ENCODE peak calls at places on chromosomes 5 and 9, in seven cellular contexts. One of them, this sample, is unnamed.

GRCh38 chr5:154145268-154145667 is 45.3 kb upstream of the GALNT10 start:
- DNase-seq in T-helper 9 cell: no peak
- DNase-seq in cerebellar cortex: no peak
- DNase-seq in GM23248: no peak
- DNase-seq in natural killer cell treated with Interleukin-12 subunit alpha and Interleukin-12 subunit beta and Interleukin-15 and Interleukin-18, amount 100 ng/mL, for 72 hours: no peak
- DNase-seq in stimulated activated CD4-positive, alpha-beta T cell treated with anti-CD3 and anti-CD28 coated beads, Interleukin-1b, Interleukin-23, amount 100 ng/mL, for 4 hours: no peak
- DNase-seq in SJSA1: no peak
- DNase-seq in this sample: no peak

GRCh38 chr5:56069652-56070226 is 75.0 kb upstream of the IL6ST start:
- DNase-seq in T-helper 9 cell: no peak
- DNase-seq in cerebellar cortex: no peak
- DNase-seq in GM23248: no peak
- DNase-seq in natural killer cell treated with Interleukin-12 subunit alpha and Interleukin-12 subunit beta and Interleukin-15 and Interleukin-18, amount 100 ng/mL, for 72 hours: no peak
- DNase-seq in stimulated activated CD4-positive, alpha-beta T cell treated with anti-CD3 and anti-CD28 coated beads, Interleukin-1b, Interleukin-23, amount 100 ng/mL, for 4 hours: no peak
- DNase-seq in SJSA1: no peak
- DNase-seq in this sample: no peak

GRCh38 chr5:171598279-171599152 is 179.1 kb downstream of the FGF18 start:
- DNase-seq in T-helper 9 cell: no peak
- DNase-seq in cerebellar cortex: no peak
- DNase-seq in GM23248: no peak
- DNase-seq in natural killer cell treated with Interleukin-12 subunit alpha and Interleukin-12 subunit beta and Interleukin-15 and Interleukin-18, amount 100 ng/mL, for 72 hours: no peak
- DNase-seq in stimulated activated CD4-positive, alpha-beta T cell treated with anti-CD3 and anti-CD28 coated beads, Interleukin-1b, Interleukin-23, amount 100 ng/mL, for 4 hours: no peak
- DNase-seq in SJSA1: no peak
- DNase-seq in this sample: no peak

GRCh38 chr5:38666668-38667498 is 110.4 kb upstream of the LIFR start:
- DNase-seq in T-helper 9 cell: no peak
- DNase-seq in cerebellar cortex: peak; percentile 18
- DNase-seq in GM23248: peak; percentile 51
- DNase-seq in natural killer cell treated with Interleukin-12 subunit alpha and Interleukin-12 subunit beta and Interleukin-15 and Interleukin-18, amount 100 ng/mL, for 72 hours: no peak
- DNase-seq in stimulated activated CD4-positive, alpha-beta T cell treated with anti-CD3 and anti-CD28 coated beads, Interleukin-1b, Interleukin-23, amount 100 ng/mL, for 4 hours: no peak
- DNase-seq in SJSA1: peak; percentile 29
- DNase-seq in this sample: peak; percentile 67

GRCh38 chr5:178330791-178331404 is 98.3 kb upstream of the PHYKPL start:
- DNase-seq in T-helper 9 cell: no peak
- DNase-seq in cerebellar cortex: peak; percentile 31
- DNase-seq in GM23248: no peak
- DNase-seq in natural killer cell treated with Interleukin-12 subunit alpha and Interleukin-12 subunit beta and Interleukin-15 and Interleukin-18, amount 100 ng/mL, for 72 hours: no peak
- DNase-seq in stimulated activated CD4-positive, alpha-beta T cell treated with anti-CD3 and anti-CD28 coated beads, Interleukin-1b, Interleukin-23, amount 100 ng/mL, for 4 hours: no peak
- DNase-seq in SJSA1: no peak
- DNase-seq in this sample: no peak

GRCh38 chr9:88979021-88979420 is 12.2 kb upstream of the S1PR3 start:
- DNase-seq in T-helper 9 cell: no peak
- DNase-seq in cerebellar cortex: no peak
- DNase-seq in GM23248: peak; percentile 14
- DNase-seq in natural killer cell treated with Interleukin-12 subunit alpha and Interleukin-12 subunit beta and Interleukin-15 and Interleukin-18, amount 100 ng/mL, for 72 hours: no peak
- DNase-seq in stimulated activated CD4-positive, alpha-beta T cell treated with anti-CD3 and anti-CD28 coated beads, Interleukin-1b, Interleukin-23, amount 100 ng/mL, for 4 hours: no peak
- DNase-seq in SJSA1: no peak
- DNase-seq in this sample: no peak

GRCh38 chr5:14452685-14453084 is 128.9 kb upstream of the OTULINL start:
- DNase-seq in T-helper 9 cell: no peak
- DNase-seq in cerebellar cortex: no peak
- DNase-seq in GM23248: peak; percentile 54
- DNase-seq in natural killer cell treated with Interleukin-12 subunit alpha and Interleukin-12 subunit beta and Interleukin-15 and Interleukin-18, amount 100 ng/mL, for 72 hours: no peak
- DNase-seq in stimulated activated CD4-positive, alpha-beta T cell treated with anti-CD3 and anti-CD28 coated beads, Interleukin-1b, Interleukin-23, amount 100 ng/mL, for 4 hours: no peak
- DNase-seq in SJSA1: peak; percentile 63
- DNase-seq in this sample: no peak

GRCh38 chr5:76953551-76954382 is 922 bp downstream of the CRHBP start:
- DNase-seq in T-helper 9 cell: no peak
- DNase-seq in cerebellar cortex: no peak
- DNase-seq in GM23248: peak; percentile 29
- DNase-seq in natural killer cell treated with Interleukin-12 subunit alpha and Interleukin-12 subunit beta and Interleukin-15 and Interleukin-18, amount 100 ng/mL, for 72 hours: no peak
- DNase-seq in stimulated activated CD4-positive, alpha-beta T cell treated with anti-CD3 and anti-CD28 coated beads, Interleukin-1b, Interleukin-23, amount 100 ng/mL, for 4 hours: no peak
- DNase-seq in SJSA1: no peak
- DNase-seq in this sample: peak; percentile 25

GRCh38 chr9:89919171-89919681 is 314.4 kb downstream of the GADD45G start:
- DNase-seq in T-helper 9 cell: peak; percentile 5
- DNase-seq in cerebellar cortex: peak; percentile 16
- DNase-seq in GM23248: no peak
- DNase-seq in natural killer cell treated with Interleukin-12 subunit alpha and Interleukin-12 subunit beta and Interleukin-15 and Interleukin-18, amount 100 ng/mL, for 72 hours: peak; percentile 69
- DNase-seq in stimulated activated CD4-positive, alpha-beta T cell treated with anti-CD3 and anti-CD28 coated beads, Interleukin-1b, Interleukin-23, amount 100 ng/mL, for 4 hours: peak; percentile 16
- DNase-seq in SJSA1: no peak
- DNase-seq in this sample: no peak

This sample was measured in ELR.